ENCODE peak calls at places on chromosome 3, in ten cellular contexts. U is skeletal muscle cell; J is OCI-LY7; O is astrocyte; F is CD8-positive, alpha-beta memory T cell; D is uterus; K is IMR-90; B is BJ; L is brain microvascular endothelial cell; H is heart right ventricle. I is an unnamed sample.

GRCh38 chr3:99716463-99716995 is 78.1 kb downstream of the COL8A1 start:
- DNase-seq in U (no peak), J (no peak), O (no peak), F (no peak), D (no peak), K (no peak), B (no peak), L (peak), H (no peak), I (no peak)

GRCh38 chr3:16665282-16665741 is 60.1 kb upstream of the DAZL start:
- DNase-seq in U (peak), J (no peak), O (no peak), F (no peak), D (no peak), K (no peak), B (no peak), L (peak), H (no peak), I (peak)

GRCh38 chr3:50222169-50222528 is 13.9 kb upstream of the GNAI2 start:
- DNase-seq in U (no peak), J (no peak), O (no peak), F (no peak), D (no peak), K (no peak), B (no peak), L (no peak), H (no peak), I (no peak)

GRCh38 chr3:106688463-106688862 is 688.8 kb upstream of the CCDC54 start:
- DNase-seq in U (peak), J (no peak), O (peak), F (no peak), D (no peak), K (peak), B (peak), L (peak), H (no peak), I (peak)

GRCh38 chr3:119098620-119099222 is 47.2 kb upstream of the TEX55 start:
- DNase-seq in U (peak), J (peak), O (peak), F (no peak), D (no peak), K (peak), B (peak), L (peak), H (no peak), I (peak)

GRCh38 chr3:38645076-38645475 is 4.4 kb downstream of the SCN5A start:
- DNase-seq in U (no peak), J (no peak), O (no peak), F (no peak), D (no peak), K (no peak), B (no peak), L (no peak), H (no peak), I (no peak)

GRCh38 chr3:176971613-176972174 is 225.6 kb downstream of the TBL1XR1 start:
- DNase-seq in U (no peak), J (no peak), O (no peak), F (no peak), D (no peak), K (peak), B (no peak), L (no peak), H (no peak), I (no peak)

GRCh38 chr3:135878501-135878900 is 87.0 kb upstream of the PPP2R3A start:
- DNase-seq in U (no peak), J (no peak), O (no peak), F (no peak), D (no peak), K (no peak), B (no peak), L (no peak), H (no peak), I (no peak)

GRCh38 chr3:158659454-158660237 is 12.8 kb downstream of the LXN start:
- DNase-seq in U (peak), J (peak), O (peak), F (peak), D (peak), K (peak), B (no peak), L (peak), H (no peak), I (peak)

GRCh38 chr3:165642761-165643432 is 194.3 kb downstream of the BCHE start:
- DNase-seq in U (peak), J (no peak), O (peak), F (no peak), D (peak), K (peak), B (peak), L (peak), H (no peak), I (peak)

DNA sequence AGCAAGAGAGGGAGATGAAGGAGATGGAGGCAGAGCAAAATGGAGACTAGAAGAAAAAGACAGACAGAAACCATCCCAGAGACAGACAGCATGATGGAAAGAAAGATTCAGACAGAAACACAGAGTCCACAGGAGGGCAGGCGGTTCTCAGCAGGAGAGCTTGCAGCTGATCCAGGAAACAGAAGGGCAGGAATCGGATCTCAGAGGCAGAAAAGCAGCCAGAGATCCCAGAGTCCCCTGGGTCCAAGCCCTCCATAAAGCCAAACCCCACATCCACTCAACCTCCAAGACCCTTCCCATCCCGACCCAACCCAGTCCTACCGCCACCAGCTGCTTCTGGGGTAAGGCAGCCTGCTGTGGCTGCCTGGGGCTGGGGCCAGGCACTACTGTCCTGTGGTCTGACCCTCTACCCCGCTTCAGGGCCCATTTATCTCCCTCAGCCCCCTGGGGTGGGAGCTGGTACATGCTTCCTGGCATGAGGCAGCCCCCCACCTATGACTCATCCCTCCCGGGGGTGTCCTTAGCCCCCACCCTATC is at the start of gene UCN2:
- DNase-seq in U (no peak), J (no peak), O (no peak), F (no peak), D (no peak), K (peak), B (no peak), L (peak), H (no peak), I (no peak)
- H3K4me3 ChIP-seq in U (no peak), J (no peak), O (no peak), F (no peak), D (no peak), K (no peak), B (no peak), L (no peak), H (no peak), I (no peak)

GRCh38 chr3:9600597-9600996 is 47.0 kb upstream of the LHFPL4 start:
- DNase-seq in U (no peak), J (no peak), O (no peak), F (no peak), D (no peak), K (no peak), B (no peak), L (no peak), H (peak), I (no peak)
- H3K4me3 ChIP-seq in U (peak), J (no peak), O (no peak), F (no peak), D (peak), K (no peak), B (no peak), L (peak), H (peak), I (no peak)

DNA sequence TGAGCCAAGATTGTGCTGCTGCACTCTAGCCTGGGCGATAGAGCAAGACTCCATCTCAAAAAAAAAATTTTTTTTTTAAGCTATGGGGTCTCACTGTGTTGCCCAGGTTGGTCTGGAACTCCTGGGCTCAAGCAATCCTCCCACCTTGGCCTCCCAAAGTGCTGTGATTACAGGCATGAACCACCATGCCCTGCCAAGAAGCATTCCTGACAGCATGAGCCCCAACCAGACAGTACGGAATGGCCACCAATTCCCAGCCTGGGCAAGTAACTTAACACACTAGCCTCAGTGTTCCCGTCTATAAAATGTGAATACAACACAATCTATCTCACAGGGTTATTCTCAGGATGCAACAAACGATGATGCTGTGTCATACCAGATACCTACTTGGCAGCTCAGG is 2.1 kb downstream of the TKT start:
- DNase-seq in U (no peak), J (no peak), O (no peak), F (no peak), D (no peak), K (no peak), B (no peak), L (no peak), H (no peak), I (no peak)
- H3K4me3 ChIP-seq in U (peak), J (peak), O (peak), F (peak), D (no peak), K (peak), B (peak), L (peak), H (peak), I (peak)

GRCh38 chr3:30613135-30613825 is 6.9 kb downstream of the TGFBR2 start:
- DNase-seq in U (no peak), J (no peak), O (no peak), F (no peak), D (no peak), K (no peak), B (no peak), L (no peak), H (no peak), I (no peak)
- H3K4me3 ChIP-seq in U (no peak), J (peak), O (no peak), F (peak), D (no peak), K (no peak), B (no peak), L (no peak), H (no peak), I (no peak)

GRCh38 chr3:13280856-13281656 is 139.1 kb downstream of the NUP210 start:
- DNase-seq in U (no peak), J (no peak), O (no peak), F (no peak), D (no peak), K (no peak), B (no peak), L (no peak), H (no peak), I (no peak)

GRCh38 chr3:13283877-13284264 is 136.3 kb downstream of the NUP210 start:
- DNase-seq in U (no peak), J (no peak), O (no peak), F (no peak), D (no peak), K (no peak), B (no peak), L (no peak), H (no peak), I (no peak)

GRCh38 chr3:13281657-13282527 is 138.2 kb downstream of the NUP210 start:
- DNase-seq in U (no peak), J (no peak), O (no peak), F (no peak), D (no peak), K (no peak), B (no peak), L (no peak), H (peak), I (no peak)

GRCh38 chr3:13282986-13283876 is 136.9 kb downstream of the NUP210 start:
- DNase-seq in U (no peak), J (no peak), O (no peak), F (no peak), D (no peak), K (no peak), B (no peak), L (no peak), H (peak), I (no peak)

GRCh38 chr3:13282528-13282985 is 137.6 kb downstream of the NUP210 start:
- DNase-seq in U (no peak), J (no peak), O (no peak), F (no peak), D (no peak), K (no peak), B (no peak), L (no peak), H (no peak), I (no peak)
- H3K4me3 ChIP-seq in U (no peak), J (no peak), O (no peak), F (no peak), D (peak), K (no peak), B (no peak), L (no peak), H (peak), I (no peak)

I was measured in AG04449.